ENCODE peak calls at places on chromosome 14, in four cellular contexts. F is AG08396, M is memory B cell, R is AG09309. J is an unnamed sample.

GRCh38 chr14:69816216-69816615 is 19.2 kb upstream of the SLC10A1 start:
- DNase-seq in F (no peak), M (no peak), R (no peak), J (no peak)

GRCh38 chr14:66746316-66747006 is 238.5 kb downstream of the GPHN start:
- DNase-seq in F (peak), M (no peak), R (peak), J (peak)

GRCh38 chr14:94473666-94474410 is 2.2 kb downstream of the SERPINA9 start:
- DNase-seq in F (no peak), M (no peak), R (no peak), J (no peak)

GRCh38 chr14:97916100-97916499 is 1118.9 kb downstream of the VRK1 start:
- DNase-seq in F (no peak), M (no peak), R (no peak), J (no peak)

GRCh38 chr14:51318777-51319176 is 78.7 kb downstream of the TMX1 start:
- DNase-seq in F (no peak), M (no peak), R (no peak), J (peak)

GRCh38 chr14:101784631-101785030 is 23.1 kb downstream of the PPP2R5C start:
- DNase-seq in F (no peak), M (no peak), R (no peak), J (no peak)

GRCh38 chr14:66824251-66824650 is 316.3 kb downstream of the GPHN start:
- DNase-seq in F (no peak), M (no peak), R (no peak), J (no peak)

GRCh38 chr14:94971750-94972149 is 185.6 kb downstream of the DICER1 start:
- DNase-seq in F (no peak), M (no peak), R (no peak), J (no peak)

GRCh38 chr14:33914676-33915516 is 36.0 kb downstream of the EGLN3 start:
- DNase-seq in F (peak), M (no peak), R (peak), J (peak)

GRCh38 chr14:100389497-100390104 is 66.5 kb downstream of the SLC25A47 start:
- DNase-seq in F (no peak), M (no peak), R (no peak), J (no peak)